ENCODE peak calls at places on chromosomes 2 and 18, in four cellular contexts. A is C1 segment of cervical spinal cord; C is activated CD4-positive, alpha-beta T cell treated with anti-CD3 and anti-CD28 coated beads for 48 hours; H is COR-L47. E is an unnamed sample.

GRCh38 chr18:54946149-54946581 is 13.1 kb downstream of the CCDC68 start:
- DNase-seq in A (no peak), C (no peak), H (no peak), E (no peak)

GRCh38 chr2:134218928-134219707 is 34.8 kb upstream of the MGAT5 start:
- DNase-seq in A (no peak), C (peak), H (no peak), E (no peak)

GRCh38 chr2:188522517-188522916 is 230.8 kb downstream of the GULP1 start:
- DNase-seq in A (no peak), C (no peak), H (no peak), E (no peak)

GRCh38 chr2:184644685-184645084 is 46.4 kb downstream of the ZNF804A start:
- DNase-seq in A (no peak), C (no peak), H (peak), E (no peak)

GRCh38 chr2:166127217-166128155 is at the start of gene SCN1A:
- DNase-seq in A (peak), C (no peak), H (peak), E (peak)

GRCh38 chr2:152084076-152084475 is 14.8 kb downstream of the CACNB4 start:
- DNase-seq in A (no peak), C (no peak), H (no peak), E (no peak)

GRCh38 chr18:23268641-23269040 is 133.4 kb downstream of the CABLES1 start:
- DNase-seq in A (no peak), C (no peak), H (no peak), E (no peak)

GRCh38 chr2:233450854-233451575 is 96.7 kb downstream of the DGKD start:
- DNase-seq in A (no peak), C (no peak), H (no peak), E (no peak)

GRCh38 chr2:48531141-48531648 is 1.2 kb downstream of the STON1 start:
- DNase-seq in A (peak), C (no peak), H (no peak), E (peak)

GRCh38 chr2:141557329-141558098 is 573.3 kb downstream of the LRP1B start:
- DNase-seq in A (no peak), C (no peak), H (no peak), E (no peak)

GRCh38 chr2:142130111-142131015 is 453 bp downstream of the LRP1B start:
- DNase-seq in A (peak), C (peak), H (peak), E (peak)

GRCh38 chr2:225667465-225667864 is 268.0 kb downstream of the NYAP2 start:
- DNase-seq in A (no peak), C (no peak), H (no peak), E (no peak)

GRCh38 chr2:105800953-105801635 is 56.4 kb downstream of the NCK2 start:
- DNase-seq in A (no peak), C (no peak), H (no peak), E (no peak)

GRCh38 chr18:9643549-9643948 is 29.2 kb upstream of the PPP4R1 start:
- DNase-seq in A (no peak), C (no peak), H (no peak), E (no peak)

GRCh38 chr18:42509702-42510424 is 554.8 kb downstream of the PIK3C3 start:
- DNase-seq in A (no peak), C (no peak), H (no peak), E (no peak)

GRCh38 chr18:74963820-74964446 is 245.0 kb downstream of the PTGR3 start:
- DNase-seq in A (no peak), C (no peak), H (peak), E (peak)

GRCh38 chr2:178195390-178196166 is 1.3 kb downstream of the OSBPL6 start:
- DNase-seq in A (no peak), C (peak), H (no peak), E (no peak)

GRCh38 chr2:202494300-202494699 is 118.2 kb downstream of the BMPR2 start:
- DNase-seq in A (no peak), C (no peak), H (peak), E (peak)

GRCh38 chr2:105627530-105627929 is 117.2 kb upstream of the NCK2 start:
- DNase-seq in A (no peak), C (no peak), H (no peak), E (peak)

GRCh38 chr18:50594012-50594411 is 34.1 kb downstream of the MAPK4 start:
- DNase-seq in A (no peak), C (no peak), H (no peak), E (no peak)

GRCh38 chr2:219159771-219160185 is 837 bp downstream of the NHEJ1 start:
- DNase-seq in A (no peak), C (no peak), H (no peak), E (no peak)

GRCh38 chr18:11516988-11517630 is 92.3 kb upstream of the SLC35G4 start:
- DNase-seq in A (no peak), C (no peak), H (no peak), E (no peak)

GRCh38 chr2:226887940-226888339 is 52.1 kb downstream of the RHBDD1 start:
- DNase-seq in A (no peak), C (no peak), H (no peak), E (no peak)

GRCh38 chr2:231200805-231201474 is 2.5 kb downstream of the ARMC9 start:
- DNase-seq in A (no peak), C (no peak), H (no peak), E (no peak)

GRCh38 chr2:127228102-127228501 is 8.0 kb upstream of the CYP27C1 start:
- DNase-seq in A (no peak), C (no peak), H (no peak), E (no peak)

GRCh38 chr2:69449906-69450305 is 12.7 kb upstream of the NFU1 start:
- DNase-seq in A (no peak), C (no peak), H (no peak), E (no peak)

GRCh38 chr2:226483745-226484619 is 315.6 kb downstream of the IRS1 start:
- DNase-seq in A (no peak), C (no peak), H (no peak), E (no peak)

GRCh38 chr2:165016772-165017411 is 61.6 kb upstream of the SLC38A11 start:
- DNase-seq in A (no peak), C (peak), H (peak), E (peak)

E was measured in hippocampal formation.